ENCODE peak calls at places on chromosomes 6 and 20, in five cellular contexts. S is GM23338, X is LoVo, J is H54, N is neural crest cell. E is an unnamed sample.

GRCh38 chr6:150079604-150080003 is 10.7 kb upstream of the ULBP3 start:
- DNase-seq in J (no peak), X (no peak), N (no peak), S (peak), E (peak)

GRCh38 chr20:52746768-52747167 is 225.4 kb upstream of the TSHZ2 start:
- DNase-seq in J (no peak), X (no peak), S (no peak), N (no peak), E (no peak)

GRCh38 chr6:39891976-39892375 is 42.3 kb downstream of the MOCS1 start:
- DNase-seq in J (no peak), S (no peak), X (no peak), N (no peak), E (no peak)

GRCh38 chr20:14334306-14334930 is 3.0 kb downstream of the FLRT3 start:
- DNase-seq in J (no peak), X (peak), S (peak), N (peak), E (peak)

GRCh38 chr20:3738109-3739053 is 5.9 kb downstream of the HSPA12B start:
- DNase-seq in N (no peak), S (no peak), J (no peak), X (no peak), E (peak)

GRCh38 chr6:132490024-132490423 is 22.9 kb downstream of the STX7 start:
- DNase-seq in X (no peak), S (peak), J (no peak), N (no peak), E (no peak)

GRCh38 chr6:4155848-4156466 is 20.6 kb upstream of the ECI2 start:
- DNase-seq in X (peak), N (peak), S (peak), J (peak), E (peak)

GRCh38 chr6:116115781-116116180 is 10.2 kb downstream of the COL10A1 start:
- DNase-seq in X (no peak), N (no peak), J (no peak), S (no peak), E (no peak)

GRCh38 chr6:100335999-100336398 is 128.7 kb downstream of the SIM1 start:
- DNase-seq in J (no peak), N (no peak), X (no peak), S (no peak), E (peak)

GRCh38 chr20:22453244-22454080 is 130.9 kb downstream of the FOXA2 start:
- DNase-seq in X (peak), S (peak), N (no peak), J (peak), E (peak)

GRCh38 chr6:112286010-112286409 is 31.6 kb upstream of the LAMA4 start:
- DNase-seq in N (no peak), X (no peak), J (no peak), S (no peak), E (no peak)

GRCh38 chr6:75791881-75792280 is 42.8 kb downstream of the MYO6 start:
- DNase-seq in S (no peak), X (no peak), N (no peak), J (peak), E (no peak)

GRCh38 chr20:40010483-40010882 is 678.6 kb downstream of the MAFB start:
- DNase-seq in S (no peak), J (no peak), N (no peak), X (no peak), E (no peak)

GRCh38 chr20:49882171-49882970 is 33.0 kb downstream of the SPATA2 start:
- DNase-seq in S (no peak), J (no peak), N (no peak), X (no peak), E (no peak)

E was measured in NCI-H69.